ENCODE peak calls at places on chromosomes 3 and 15, in four cellular contexts. T is stimulated activated effector memory CD8-positive, alpha-beta T cell treated with anti-CD3 and anti-CD28 coated beads, Interleukin-12 subunit alpha, Interleukin-12 subunit beta, amount 100 ng/mL, for 72 hours; F is neural crest cell; V is HT-29. P is an unnamed sample.

GRCh38 chr15:68608206-68608843 is 29.5 kb downstream of the CORO2B start:
- DNase-seq in T (no peak), F (no peak), V (no peak), P (no peak)

GRCh38 chr15:68487087-68487843 is 55.3 kb upstream of the ITGA11 start:
- DNase-seq in T (no peak), F (no peak), V (no peak), P (no peak)

GRCh38 chr3:106339551-106339950 is 470.7 kb upstream of the CBLB start:
- DNase-seq in T (no peak), F (no peak), V (no peak), P (no peak)

GRCh38 chr3:66236281-66236680 is 15.5 kb downstream of the SLC25A26 start:
- DNase-seq in T (no peak), F (no peak), V (peak), P (peak)

GRCh38 chr15:71596672-71597071 is 213.7 kb upstream of the NR2E3 start:
- DNase-seq in T (no peak), F (no peak), V (no peak), P (no peak)

GRCh38 chr15:79221696-79222095 is 60.8 kb upstream of the ANKRD34C start:
- DNase-seq in T (no peak), F (no peak), V (peak), P (no peak)

GRCh38 chr15:30921781-30922371 is 18.2 kb downstream of the FAN1 start:
- DNase-seq in T (no peak), F (no peak), V (no peak), P (no peak)

GRCh38 chr3:8712871-8713360 is 20.7 kb upstream of the CAV3 start:
- DNase-seq in T (no peak), F (no peak), V (no peak), P (no peak)

GRCh38 chr3:134242649-134243637 is 7.7 kb downstream of the RYK start:
- DNase-seq in T (no peak), F (no peak), V (peak), P (no peak)

GRCh38 chr3:122942241-122942640 is 85.3 kb downstream of the SEMA5B start:
- DNase-seq in T (no peak), F (no peak), V (no peak), P (no peak)